ENCODE peak calls at places on chromosomes 16 and 17, in ten cellular contexts. One of them, this sample, is unnamed.
A peak's percentile ranks its signal among the peaks of the same experiment; 100 is the strongest.

GRCh38 chr17:45223541-45224528 is 2.1 kb downstream of the FMNL1 start:
- DNase-seq in Caki2: no peak
- DNase-seq in iPS-NIHi11: no peak
- DNase-seq in CD4-positive, alpha-beta memory T cell: peak; percentile 61
- DNase-seq in right lobe of liver: no peak
- DNase-seq in NCI-H446: no peak
- DNase-seq in AG10803: no peak
- DNase-seq in activated T-cell treated with anti-CD3 and anti-CD28 coated beads for 1 hour: no peak
- DNase-seq in stimulated activated CD4-positive, alpha-beta T cell treated with anti-CD3 and anti-CD28 coated beads, Interleukin-2, amount 100 ng/mL, for 48 hours: peak; percentile 53
- DNase-seq in MV-4-11: no peak
- DNase-seq in this sample: peak; percentile 66

GRCh38 chr17:6079155-6079554 is 9.0 kb downstream of the WSCD1 start:
- DNase-seq in Caki2: no peak
- DNase-seq in iPS-NIHi11: no peak
- DNase-seq in CD4-positive, alpha-beta memory T cell: no peak
- DNase-seq in right lobe of liver: no peak
- DNase-seq in NCI-H446: no peak
- DNase-seq in AG10803: no peak
- DNase-seq in activated T-cell treated with anti-CD3 and anti-CD28 coated beads for 1 hour: no peak
- DNase-seq in stimulated activated CD4-positive, alpha-beta T cell treated with anti-CD3 and anti-CD28 coated beads, Interleukin-2, amount 100 ng/mL, for 48 hours: no peak
- DNase-seq in MV-4-11: peak; percentile 74
- DNase-seq in this sample: no peak

GRCh38 chr17:3754458-3755334 is 31.0 kb downstream of the HASPIN start:
- DNase-seq in Caki2: no peak
- DNase-seq in iPS-NIHi11: peak; percentile 98
- DNase-seq in CD4-positive, alpha-beta memory T cell: peak; percentile 78
- DNase-seq in right lobe of liver: peak; percentile 81
- DNase-seq in NCI-H446: no peak
- DNase-seq in AG10803: no peak
- DNase-seq in activated T-cell treated with anti-CD3 and anti-CD28 coated beads for 1 hour: peak; percentile 70
- DNase-seq in stimulated activated CD4-positive, alpha-beta T cell treated with anti-CD3 and anti-CD28 coated beads, Interleukin-2, amount 100 ng/mL, for 48 hours: peak; percentile 48
- DNase-seq in MV-4-11: no peak
- DNase-seq in this sample: peak; percentile 78

GRCh38 chr16:83609178-83609577 is 198.6 kb upstream of the HSBP1 start:
- DNase-seq in Caki2: no peak
- DNase-seq in iPS-NIHi11: no peak
- DNase-seq in CD4-positive, alpha-beta memory T cell: no peak
- DNase-seq in right lobe of liver: no peak
- DNase-seq in NCI-H446: no peak
- DNase-seq in AG10803: peak; percentile 21
- DNase-seq in activated T-cell treated with anti-CD3 and anti-CD28 coated beads for 1 hour: no peak
- DNase-seq in stimulated activated CD4-positive, alpha-beta T cell treated with anti-CD3 and anti-CD28 coated beads, Interleukin-2, amount 100 ng/mL, for 48 hours: no peak
- DNase-seq in MV-4-11: no peak
- DNase-seq in this sample: no peak

GRCh38 chr17:67349420-67349819 is 17.0 kb downstream of the PSMD12 start:
- DNase-seq in Caki2: no peak
- DNase-seq in iPS-NIHi11: no peak
- DNase-seq in CD4-positive, alpha-beta memory T cell: no peak
- DNase-seq in right lobe of liver: no peak
- DNase-seq in NCI-H446: no peak
- DNase-seq in AG10803: no peak
- DNase-seq in activated T-cell treated with anti-CD3 and anti-CD28 coated beads for 1 hour: no peak
- DNase-seq in stimulated activated CD4-positive, alpha-beta T cell treated with anti-CD3 and anti-CD28 coated beads, Interleukin-2, amount 100 ng/mL, for 48 hours: no peak
- DNase-seq in MV-4-11: no peak
- DNase-seq in this sample: no peak

GRCh38 chr16:53041196-53041977 is 11.3 kb downstream of the CHD9NB start:
- DNase-seq in Caki2: peak; percentile 21
- DNase-seq in iPS-NIHi11: no peak
- DNase-seq in CD4-positive, alpha-beta memory T cell: no peak
- DNase-seq in right lobe of liver: no peak
- DNase-seq in NCI-H446: no peak
- DNase-seq in AG10803: peak; percentile 55
- DNase-seq in activated T-cell treated with anti-CD3 and anti-CD28 coated beads for 1 hour: no peak
- DNase-seq in stimulated activated CD4-positive, alpha-beta T cell treated with anti-CD3 and anti-CD28 coated beads, Interleukin-2, amount 100 ng/mL, for 48 hours: no peak
- DNase-seq in MV-4-11: peak; percentile 40
- DNase-seq in this sample: no peak

GRCh38 chr16:89222931-89223330 is 5.4 kb downstream of the ZNF778 start:
- DNase-seq in Caki2: no peak
- DNase-seq in iPS-NIHi11: no peak
- DNase-seq in CD4-positive, alpha-beta memory T cell: no peak
- DNase-seq in right lobe of liver: no peak
- DNase-seq in NCI-H446: no peak
- DNase-seq in AG10803: no peak
- DNase-seq in activated T-cell treated with anti-CD3 and anti-CD28 coated beads for 1 hour: no peak
- DNase-seq in stimulated activated CD4-positive, alpha-beta T cell treated with anti-CD3 and anti-CD28 coated beads, Interleukin-2, amount 100 ng/mL, for 48 hours: no peak
- DNase-seq in MV-4-11: no peak
- DNase-seq in this sample: no peak

GRCh38 chr17:43582426-43582825 is 36.3 kb upstream of the ETV4 start:
- DNase-seq in Caki2: no peak
- DNase-seq in iPS-NIHi11: no peak
- DNase-seq in CD4-positive, alpha-beta memory T cell: no peak
- DNase-seq in right lobe of liver: no peak
- DNase-seq in NCI-H446: no peak
- DNase-seq in AG10803: no peak
- DNase-seq in activated T-cell treated with anti-CD3 and anti-CD28 coated beads for 1 hour: no peak
- DNase-seq in stimulated activated CD4-positive, alpha-beta T cell treated with anti-CD3 and anti-CD28 coated beads, Interleukin-2, amount 100 ng/mL, for 48 hours: no peak
- DNase-seq in MV-4-11: no peak
- DNase-seq in this sample: no peak

GRCh38 chr16:5428932-5429331 is 331.3 kb upstream of the EEF2KMT start:
- DNase-seq in Caki2: peak; percentile 58
- DNase-seq in iPS-NIHi11: peak; percentile 79
- DNase-seq in CD4-positive, alpha-beta memory T cell: no peak
- DNase-seq in right lobe of liver: no peak
- DNase-seq in NCI-H446: no peak
- DNase-seq in AG10803: no peak
- DNase-seq in activated T-cell treated with anti-CD3 and anti-CD28 coated beads for 1 hour: no peak
- DNase-seq in stimulated activated CD4-positive, alpha-beta T cell treated with anti-CD3 and anti-CD28 coated beads, Interleukin-2, amount 100 ng/mL, for 48 hours: no peak
- DNase-seq in MV-4-11: no peak
- DNase-seq in this sample: no peak

GRCh38 chr17:65772989-65773388 is 211.5 kb upstream of the AXIN2 start:
- DNase-seq in Caki2: no peak
- DNase-seq in iPS-NIHi11: no peak
- DNase-seq in CD4-positive, alpha-beta memory T cell: no peak
- DNase-seq in right lobe of liver: no peak
- DNase-seq in NCI-H446: no peak
- DNase-seq in AG10803: no peak
- DNase-seq in activated T-cell treated with anti-CD3 and anti-CD28 coated beads for 1 hour: no peak
- DNase-seq in stimulated activated CD4-positive, alpha-beta T cell treated with anti-CD3 and anti-CD28 coated beads, Interleukin-2, amount 100 ng/mL, for 48 hours: no peak
- DNase-seq in MV-4-11: no peak
- DNase-seq in this sample: no peak

GRCh38 chr17:40529991-40530390 is 28.6 kb upstream of the TNS4 start:
- DNase-seq in Caki2: no peak
- DNase-seq in iPS-NIHi11: no peak
- DNase-seq in CD4-positive, alpha-beta memory T cell: no peak
- DNase-seq in right lobe of liver: no peak
- DNase-seq in NCI-H446: no peak
- DNase-seq in AG10803: no peak
- DNase-seq in activated T-cell treated with anti-CD3 and anti-CD28 coated beads for 1 hour: no peak
- DNase-seq in stimulated activated CD4-positive, alpha-beta T cell treated with anti-CD3 and anti-CD28 coated beads, Interleukin-2, amount 100 ng/mL, for 48 hours: no peak
- DNase-seq in MV-4-11: no peak
- DNase-seq in this sample: no peak

GRCh38 chr17:50664788-50665458 is 30.2 kb downstream of the ABCC3 start:
- DNase-seq in Caki2: no peak
- DNase-seq in iPS-NIHi11: no peak
- DNase-seq in CD4-positive, alpha-beta memory T cell: no peak
- DNase-seq in right lobe of liver: no peak
- DNase-seq in NCI-H446: no peak
- DNase-seq in AG10803: no peak
- DNase-seq in activated T-cell treated with anti-CD3 and anti-CD28 coated beads for 1 hour: no peak
- DNase-seq in stimulated activated CD4-positive, alpha-beta T cell treated with anti-CD3 and anti-CD28 coated beads, Interleukin-2, amount 100 ng/mL, for 48 hours: no peak
- DNase-seq in MV-4-11: no peak
- DNase-seq in this sample: no peak

GRCh38 chr17:13544292-13544691 is 57.4 kb downstream of the HS3ST3A1 start:
- DNase-seq in Caki2: peak; percentile 89
- DNase-seq in iPS-NIHi11: no peak
- DNase-seq in CD4-positive, alpha-beta memory T cell: no peak
- DNase-seq in right lobe of liver: no peak
- DNase-seq in NCI-H446: no peak
- DNase-seq in AG10803: peak; percentile 95
- DNase-seq in activated T-cell treated with anti-CD3 and anti-CD28 coated beads for 1 hour: no peak
- DNase-seq in stimulated activated CD4-positive, alpha-beta T cell treated with anti-CD3 and anti-CD28 coated beads, Interleukin-2, amount 100 ng/mL, for 48 hours: no peak
- DNase-seq in MV-4-11: no peak
- DNase-seq in this sample: no peak

GRCh38 chr17:63222655-63223054 is 223.5 kb downstream of the CYB561 start:
- DNase-seq in Caki2: peak; percentile 5
- DNase-seq in iPS-NIHi11: no peak
- DNase-seq in CD4-positive, alpha-beta memory T cell: no peak
- DNase-seq in right lobe of liver: no peak
- DNase-seq in NCI-H446: no peak
- DNase-seq in AG10803: peak; percentile 3
- DNase-seq in activated T-cell treated with anti-CD3 and anti-CD28 coated beads for 1 hour: no peak
- DNase-seq in stimulated activated CD4-positive, alpha-beta T cell treated with anti-CD3 and anti-CD28 coated beads, Interleukin-2, amount 100 ng/mL, for 48 hours: peak; percentile 1
- DNase-seq in MV-4-11: no peak
- DNase-seq in this sample: no peak

GRCh38 chr16:47848481-47849109 is 307.2 kb downstream of the ABCC12 start:
- DNase-seq in Caki2: no peak
- DNase-seq in iPS-NIHi11: peak; percentile 45
- DNase-seq in CD4-positive, alpha-beta memory T cell: no peak
- DNase-seq in right lobe of liver: no peak
- DNase-seq in NCI-H446: no peak
- DNase-seq in AG10803: peak; percentile 25
- DNase-seq in activated T-cell treated with anti-CD3 and anti-CD28 coated beads for 1 hour: no peak
- DNase-seq in stimulated activated CD4-positive, alpha-beta T cell treated with anti-CD3 and anti-CD28 coated beads, Interleukin-2, amount 100 ng/mL, for 48 hours: no peak
- DNase-seq in MV-4-11: no peak
- DNase-seq in this sample: no peak

GRCh38 chr16:1674751-1675664 is 3.1 kb upstream of the JPT2 start:
- DNase-seq in Caki2: no peak
- DNase-seq in iPS-NIHi11: no peak
- DNase-seq in CD4-positive, alpha-beta memory T cell: no peak
- DNase-seq in right lobe of liver: no peak
- DNase-seq in NCI-H446: no peak
- DNase-seq in AG10803: peak; percentile 45
- DNase-seq in activated T-cell treated with anti-CD3 and anti-CD28 coated beads for 1 hour: no peak
- DNase-seq in stimulated activated CD4-positive, alpha-beta T cell treated with anti-CD3 and anti-CD28 coated beads, Interleukin-2, amount 100 ng/mL, for 48 hours: no peak
- DNase-seq in MV-4-11: no peak
- DNase-seq in this sample: no peak

GRCh38 chr16:1778200-1779179 is 3.9 kb downstream of the SPSB3 start:
- DNase-seq in Caki2: no peak
- DNase-seq in iPS-NIHi11: no peak
- DNase-seq in CD4-positive, alpha-beta memory T cell: no peak
- DNase-seq in right lobe of liver: peak; percentile 54
- DNase-seq in NCI-H446: no peak
- DNase-seq in AG10803: no peak
- DNase-seq in activated T-cell treated with anti-CD3 and anti-CD28 coated beads for 1 hour: no peak
- DNase-seq in stimulated activated CD4-positive, alpha-beta T cell treated with anti-CD3 and anti-CD28 coated beads, Interleukin-2, amount 100 ng/mL, for 48 hours: no peak
- DNase-seq in MV-4-11: no peak
- DNase-seq in this sample: no peak

GRCh38 chr17:30332057-30332542 is 1.8 kb downstream of the TMIGD1 start:
- DNase-seq in Caki2: peak; percentile 88
- DNase-seq in iPS-NIHi11: no peak
- DNase-seq in CD4-positive, alpha-beta memory T cell: peak; percentile 75
- DNase-seq in right lobe of liver: no peak
- DNase-seq in NCI-H446: no peak
- DNase-seq in AG10803: peak; percentile 17
- DNase-seq in activated T-cell treated with anti-CD3 and anti-CD28 coated beads for 1 hour: peak; percentile 25
- DNase-seq in stimulated activated CD4-positive, alpha-beta T cell treated with anti-CD3 and anti-CD28 coated beads, Interleukin-2, amount 100 ng/mL, for 48 hours: no peak
- DNase-seq in MV-4-11: peak; percentile 47
- DNase-seq in this sample: peak; percentile 78

GRCh38 chr16:927931-928330 is 42.9 kb downstream of the LMF1 start:
- DNase-seq in Caki2: no peak
- DNase-seq in iPS-NIHi11: no peak
- DNase-seq in CD4-positive, alpha-beta memory T cell: no peak
- DNase-seq in right lobe of liver: peak; percentile 33
- DNase-seq in NCI-H446: no peak
- DNase-seq in AG10803: no peak
- DNase-seq in activated T-cell treated with anti-CD3 and anti-CD28 coated beads for 1 hour: no peak
- DNase-seq in stimulated activated CD4-positive, alpha-beta T cell treated with anti-CD3 and anti-CD28 coated beads, Interleukin-2, amount 100 ng/mL, for 48 hours: no peak
- DNase-seq in MV-4-11: no peak
- DNase-seq in this sample: no peak

GRCh38 chr17:7285679-7286078 is 4.2 kb downstream of the SLC2A4 start:
- DNase-seq in Caki2: no peak
- DNase-seq in iPS-NIHi11: no peak
- DNase-seq in CD4-positive, alpha-beta memory T cell: no peak
- DNase-seq in right lobe of liver: no peak
- DNase-seq in NCI-H446: no peak
- DNase-seq in AG10803: no peak
- DNase-seq in activated T-cell treated with anti-CD3 and anti-CD28 coated beads for 1 hour: no peak
- DNase-seq in stimulated activated CD4-positive, alpha-beta T cell treated with anti-CD3 and anti-CD28 coated beads, Interleukin-2, amount 100 ng/mL, for 48 hours: no peak
- DNase-seq in MV-4-11: no peak
- DNase-seq in this sample: no peak

GRCh38 chr16:80816372-80816771 is 12.0 kb upstream of the CDYL2 start:
- DNase-seq in Caki2: no peak
- DNase-seq in iPS-NIHi11: no peak
- DNase-seq in CD4-positive, alpha-beta memory T cell: no peak
- DNase-seq in right lobe of liver: no peak
- DNase-seq in NCI-H446: no peak
- DNase-seq in AG10803: no peak
- DNase-seq in activated T-cell treated with anti-CD3 and anti-CD28 coated beads for 1 hour: no peak
- DNase-seq in stimulated activated CD4-positive, alpha-beta T cell treated with anti-CD3 and anti-CD28 coated beads, Interleukin-2, amount 100 ng/mL, for 48 hours: no peak
- DNase-seq in MV-4-11: no peak
- DNase-seq in this sample: no peak

GRCh38 chr17:31593806-31594205 is 202.3 kb downstream of the RAB11FIP4 start:
- DNase-seq in Caki2: no peak
- DNase-seq in iPS-NIHi11: no peak
- DNase-seq in CD4-positive, alpha-beta memory T cell: no peak
- DNase-seq in right lobe of liver: no peak
- DNase-seq in NCI-H446: peak; percentile 49
- DNase-seq in AG10803: peak; percentile 90
- DNase-seq in activated T-cell treated with anti-CD3 and anti-CD28 coated beads for 1 hour: no peak
- DNase-seq in stimulated activated CD4-positive, alpha-beta T cell treated with anti-CD3 and anti-CD28 coated beads, Interleukin-2, amount 100 ng/mL, for 48 hours: no peak
- DNase-seq in MV-4-11: no peak
- DNase-seq in this sample: no peak

GRCh38 chr17:77740481-77740880 is 218.0 kb upstream of the TNRC6C start:
- DNase-seq in Caki2: no peak
- DNase-seq in iPS-NIHi11: no peak
- DNase-seq in CD4-positive, alpha-beta memory T cell: no peak
- DNase-seq in right lobe of liver: no peak
- DNase-seq in NCI-H446: no peak
- DNase-seq in AG10803: no peak
- DNase-seq in activated T-cell treated with anti-CD3 and anti-CD28 coated beads for 1 hour: no peak
- DNase-seq in stimulated activated CD4-positive, alpha-beta T cell treated with anti-CD3 and anti-CD28 coated beads, Interleukin-2, amount 100 ng/mL, for 48 hours: no peak
- DNase-seq in MV-4-11: no peak
- DNase-seq in this sample: no peak

GRCh38 chr17:81518785-81519283 is 6.2 kb upstream of the ACTG1 start:
- DNase-seq in Caki2: no peak
- DNase-seq in iPS-NIHi11: peak; percentile 39
- DNase-seq in CD4-positive, alpha-beta memory T cell: no peak
- DNase-seq in right lobe of liver: peak; percentile 69
- DNase-seq in NCI-H446: no peak
- DNase-seq in AG10803: no peak
- DNase-seq in activated T-cell treated with anti-CD3 and anti-CD28 coated beads for 1 hour: no peak
- DNase-seq in stimulated activated CD4-positive, alpha-beta T cell treated with anti-CD3 and anti-CD28 coated beads, Interleukin-2, amount 100 ng/mL, for 48 hours: no peak
- DNase-seq in MV-4-11: peak; percentile 27
- DNase-seq in this sample: no peak

GRCh38 chr16:88423448-88423850 is 29.6 kb upstream of the ZFPM1 start:
- DNase-seq in Caki2: no peak
- DNase-seq in iPS-NIHi11: no peak
- DNase-seq in CD4-positive, alpha-beta memory T cell: no peak
- DNase-seq in right lobe of liver: no peak
- DNase-seq in NCI-H446: no peak
- DNase-seq in AG10803: no peak
- DNase-seq in activated T-cell treated with anti-CD3 and anti-CD28 coated beads for 1 hour: no peak
- DNase-seq in stimulated activated CD4-positive, alpha-beta T cell treated with anti-CD3 and anti-CD28 coated beads, Interleukin-2, amount 100 ng/mL, for 48 hours: no peak
- DNase-seq in MV-4-11: peak; percentile 30
- DNase-seq in this sample: no peak

GRCh38 chr16:70454221-70455034 is at the start of gene FCSK:
- DNase-seq in Caki2: peak; percentile 91
- DNase-seq in iPS-NIHi11: peak; percentile 93
- DNase-seq in CD4-positive, alpha-beta memory T cell: peak; percentile 89
- DNase-seq in right lobe of liver: peak; percentile 80
- DNase-seq in NCI-H446: peak; percentile 14
- DNase-seq in AG10803: peak; percentile 45
- DNase-seq in activated T-cell treated with anti-CD3 and anti-CD28 coated beads for 1 hour: peak; percentile 60
- DNase-seq in stimulated activated CD4-positive, alpha-beta T cell treated with anti-CD3 and anti-CD28 coated beads, Interleukin-2, amount 100 ng/mL, for 48 hours: peak; percentile 54
- DNase-seq in MV-4-11: peak; percentile 32
- DNase-seq in this sample: peak; percentile 74

GRCh38 chr16:57388359-57389086 is 16.0 kb upstream of the CCL17 start:
- DNase-seq in Caki2: no peak
- DNase-seq in iPS-NIHi11: no peak
- DNase-seq in CD4-positive, alpha-beta memory T cell: no peak
- DNase-seq in right lobe of liver: no peak
- DNase-seq in NCI-H446: no peak
- DNase-seq in AG10803: no peak
- DNase-seq in activated T-cell treated with anti-CD3 and anti-CD28 coated beads for 1 hour: no peak
- DNase-seq in stimulated activated CD4-positive, alpha-beta T cell treated with anti-CD3 and anti-CD28 coated beads, Interleukin-2, amount 100 ng/mL, for 48 hours: no peak
- DNase-seq in MV-4-11: no peak
- DNase-seq in this sample: no peak

GRCh38 chr16:27822529-27823437 is 240.7 kb downstream of the GSG1L start:
- DNase-seq in Caki2: no peak
- DNase-seq in iPS-NIHi11: no peak
- DNase-seq in CD4-positive, alpha-beta memory T cell: no peak
- DNase-seq in right lobe of liver: no peak
- DNase-seq in NCI-H446: no peak
- DNase-seq in AG10803: no peak
- DNase-seq in activated T-cell treated with anti-CD3 and anti-CD28 coated beads for 1 hour: no peak
- DNase-seq in stimulated activated CD4-positive, alpha-beta T cell treated with anti-CD3 and anti-CD28 coated beads, Interleukin-2, amount 100 ng/mL, for 48 hours: no peak
- DNase-seq in MV-4-11: no peak
- DNase-seq in this sample: no peak

This sample was measured in CD8-positive, alpha-beta memory T cell.